ENCODE peak calls at places on chromosomes 5 and 9, in six cellular contexts. J, C, M, U, W and R are unnamed samples.

GRCh38 chr5:59789894-59790293 is 103.6 kb downstream of the PDE4D start:
- DNase-seq in J (no peak), W (no peak), M (no peak), C (no peak), U (no peak), R (no peak)

GRCh38 chr5:88868453-88869068 is 14.4 kb downstream of the MEF2C start:
- DNase-seq in U (no peak), M (no peak), C (no peak), J (no peak), W (no peak), R (no peak)

GRCh38 chr9:134505032-134505431 is 136.6 kb upstream of the COL5A1 start:
- DNase-seq in M (no peak), W (no peak), J (no peak), C (no peak), U (no peak), R (no peak)

GRCh38 chr9:137519553-137519952 is 30.6 kb downstream of the PNPLA7 start:
- DNase-seq in U (no peak), W (no peak), M (no peak), J (no peak), C (no peak), R (peak)

GRCh38 chr5:11497651-11498050 is 406.6 kb downstream of the CTNND2 start:
- DNase-seq in C (no peak), W (no peak), U (no peak), J (no peak), M (no peak), R (no peak)

GRCh38 chr9:135116371-135116770 is 28.9 kb downstream of the OLFM1 start:
- DNase-seq in C (no peak), J (no peak), M (no peak), U (no peak), W (no peak), R (no peak)

GRCh38 chr5:80259511-80260200 is 3.8 kb upstream of the SERINC5 start:
- DNase-seq in M (no peak), W (no peak), J (no peak), C (no peak), U (peak), R (no peak)

GRCh38 chr9:134099123-134099761 is 31.4 kb upstream of the BRD3 start:
- DNase-seq in W (peak), C (peak), J (peak), U (peak), M (peak), R (peak)

GRCh38 chr9:3285365-3286161 is 240.2 kb downstream of the RFX3 start:
- DNase-seq in M (no peak), W (no peak), J (no peak), U (no peak), C (no peak), R (no peak)

GRCh38 chr5:149267241-149267973 is 4.3 kb upstream of the AFAP1L1 start:
- DNase-seq in M (no peak), W (no peak), J (no peak), C (no peak), U (no peak), R (no peak)

GRCh38 chr5:139638736-139639618 is 9.2 kb upstream of the CXXC5 start:
- DNase-seq in M (no peak), U (peak), W (no peak), C (no peak), J (no peak), R (no peak)

GRCh38 chr5:158755221-158755620 is 344.5 kb downstream of the EBF1 start:
- DNase-seq in C (no peak), U (no peak), J (no peak), M (no peak), W (no peak), R (no peak)

GRCh38 chr9:35712762-35713400 is 19.1 kb downstream of the TLN1 start:
- DNase-seq in W (no peak), C (no peak), J (no peak), M (no peak), U (no peak), R (no peak)

GRCh38 chr5:57986746-57987145 is 473.1 kb downstream of the PLK2 start:
- DNase-seq in U (no peak), J (no peak), M (no peak), W (no peak), C (no peak), R (no peak)

GRCh38 chr9:81431662-81432061 is 257.7 kb downstream of the TLE1 start:
- DNase-seq in W (no peak), U (no peak), C (no peak), M (no peak), J (no peak), R (no peak)

GRCh38 chr5:134608555-134608954 is 24.1 kb downstream of the SAR1B start:
- DNase-seq in C (no peak), U (no peak), J (no peak), M (no peak), W (no peak), R (no peak)

GRCh38 chr5:218457-219289 is 553 bp downstream of the SDHA start:
- DNase-seq in J (peak), C (no peak), M (no peak), W (no peak), U (peak), R (no peak)

GRCh38 chr9:129301941-129302340 is 123.9 kb upstream of the IER5L start:
- DNase-seq in W (no peak), J (no peak), C (no peak), M (no peak), U (no peak), R (no peak)

GRCh38 chr5:5588386-5588785 is 165.9 kb downstream of the ICE1 start:
- DNase-seq in U (no peak), M (no peak), C (no peak), W (no peak), J (no peak), R (no peak)

GRCh38 chr5:134149571-134150303 is 27.0 kb downstream of the SKP1 start:
- DNase-seq in U (no peak), J (peak), W (no peak), C (no peak), M (no peak), R (no peak)

GRCh38 chr9:96382175-96382574 is 1.3 kb downstream of the SLC35D2 start:
- DNase-seq in J (peak), U (peak), M (no peak), C (no peak), W (no peak), R (no peak)

GRCh38 chr5:148937830-148938534 is 111.6 kb downstream of the ADRB2 start:
- DNase-seq in C (no peak), M (no peak), J (no peak), U (no peak), W (no peak), R (no peak)

GRCh38 chr5:87010736-87011135 is 256.9 kb upstream of the RASA1 start:
- DNase-seq in J (no peak), C (no peak), M (no peak), U (no peak), W (no peak), R (no peak)

GRCh38 chr5:165325201-165325600 is 1819.8 kb downstream of the MAT2B start:
- DNase-seq in W (no peak), C (no peak), J (no peak), U (no peak), M (no peak), R (no peak)

GRCh38 chr5:171852255-171852681 is 66.7 kb downstream of the SMIM23 start:
- DNase-seq in J (no peak), M (no peak), U (peak), C (no peak), W (no peak), R (no peak)

GRCh38 chr9:69324549-69325401 is at the start of gene ENTREP1:
- DNase-seq in C (no peak), J (no peak), W (no peak), U (no peak), M (no peak), R (peak)

GRCh38 chr5:168159425-168159824 is 132.0 kb upstream of the WWC1 start:
- DNase-seq in C (peak), M (no peak), U (no peak), J (no peak), W (no peak), R (no peak)

GRCh38 chr9:21789541-21790037 is 12.8 kb upstream of the MTAP start:
- DNase-seq in U (no peak), W (peak), J (peak), M (no peak), C (no peak), R (no peak)

GRCh38 chr9:137606005-137606601 is 617 bp downstream of the ARRDC1 start:
- DNase-seq in W (no peak), J (no peak), C (no peak), M (no peak), U (no peak), R (no peak)

GRCh38 chr5:62617943-62618342 is 39.3 kb downstream of the LRRC70 start:
- DNase-seq in W (no peak), U (no peak), M (no peak), C (no peak), J (no peak), R (no peak)

GRCh38 chr9:1231998-1232919 is 182.1 kb downstream of the DMRT2 start:
- DNase-seq in J (peak), M (no peak), U (no peak), W (no peak), C (no peak), R (no peak)
- TF ChIP-seq POLR2AphosphoS5 in J (no peak), M (no peak), U (no peak), W (no peak), C (no peak), R (no peak)

GRCh38 chr5:67509402-67509801 is 312.8 kb upstream of the CD180 start:
- DNase-seq in C (no peak), U (no peak), W (no peak), J (no peak), M (no peak), R (no peak)
- TF ChIP-seq TAF1 in C (no peak), U (no peak), W (no peak), J (no peak), M (no peak), R (no peak)

GRCh38 chr9:94780516-94780950 is 54.0 kb downstream of the AOPEP start:
- DNase-seq in C (no peak), U (peak), M (no peak), W (no peak), J (no peak), R (no peak)
- TF ChIP-seq POLR2A in C (no peak), U (no peak), M (no peak), W (no peak), J (no peak), R (no peak)

GRCh38 chr9:110256392-110257096 is at the start of gene TXN:
- DNase-seq in C (peak), M (peak), J (peak), U (peak), W (peak), R (peak)

GRCh38 chr9:110256142-110256391 is 240 bp downstream of the TXN start:
- DNase-seq in M (no peak), C (no peak), J (no peak), W (no peak), U (no peak), R (no peak)

GRCh38 chr9:110254500-110254899 is 1.8 kb downstream of the TXN start:
- DNase-seq in M (no peak), C (no peak), U (no peak), J (no peak), W (no peak), R (no peak)

GRCh38 chr9:110255064-110255416 is 1.3 kb downstream of the TXN start:
- DNase-seq in M (no peak), U (no peak), W (no peak), C (no peak), J (no peak), R (no peak)

DNA sequence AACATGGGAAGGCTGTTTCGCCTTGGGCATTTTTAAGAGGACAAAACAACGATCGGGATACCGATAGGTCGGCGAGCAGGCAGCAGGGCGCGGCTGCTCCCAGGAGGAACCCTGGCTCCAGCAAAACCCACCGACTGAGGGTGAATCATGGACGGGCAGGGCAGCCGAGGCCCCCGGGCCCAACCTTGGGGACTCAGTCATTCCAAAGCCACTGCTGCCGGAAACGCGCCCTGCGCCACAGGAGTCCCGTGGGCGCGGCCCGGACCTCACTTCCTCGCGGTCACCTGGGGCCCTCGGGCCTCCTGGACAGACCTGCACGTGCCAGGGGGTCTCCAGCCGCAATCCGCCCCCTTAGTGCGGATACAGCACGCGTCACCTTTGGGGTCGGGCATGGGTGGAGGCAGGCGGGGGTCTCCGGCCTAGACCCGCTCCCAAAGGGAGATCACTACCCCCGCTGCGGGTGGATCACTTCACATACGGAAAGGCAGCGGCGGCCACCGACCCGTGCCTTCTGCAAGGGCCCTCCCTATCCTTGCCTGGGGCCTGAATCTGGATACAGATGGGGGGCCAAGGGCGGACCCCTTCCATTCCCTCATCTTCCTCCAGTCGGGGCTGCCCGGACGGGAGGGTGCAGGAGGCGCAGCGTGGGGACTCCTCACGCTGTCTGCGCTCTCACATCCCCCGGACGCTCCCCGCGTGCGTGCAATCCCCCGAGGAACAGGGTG is 728 bp downstream of the TXN start:
- DNase-seq in U (peak), M (no peak), J (peak), W (no peak), C (peak), R (peak)
- TF ChIP-seq POLR2AphosphoS5 in U (peak), M (no peak), J (no peak), W (no peak), C (no peak), R (peak)

GRCh38 chr5:124698774-124699173 is 47.7 kb downstream of the ZNF608 start:
- DNase-seq in J (no peak), C (no peak), W (no peak), U (no peak), M (no peak), R (no peak)

GRCh38 chr5:124696898-124697297 is 49.5 kb downstream of the ZNF608 start:
- DNase-seq in M (no peak), C (no peak), U (no peak), W (no peak), J (no peak), R (no peak)

GRCh38 chr5:124697482-124697881 is 49.0 kb downstream of the ZNF608 start:
- DNase-seq in W (no peak), J (no peak), C (no peak), U (no peak), M (no peak), R (no peak)

GRCh38 chr5:124700333-124700732 is 46.1 kb downstream of the ZNF608 start:
- DNase-seq in W (no peak), J (no peak), U (no peak), C (no peak), M (no peak), R (no peak)

DNA sequence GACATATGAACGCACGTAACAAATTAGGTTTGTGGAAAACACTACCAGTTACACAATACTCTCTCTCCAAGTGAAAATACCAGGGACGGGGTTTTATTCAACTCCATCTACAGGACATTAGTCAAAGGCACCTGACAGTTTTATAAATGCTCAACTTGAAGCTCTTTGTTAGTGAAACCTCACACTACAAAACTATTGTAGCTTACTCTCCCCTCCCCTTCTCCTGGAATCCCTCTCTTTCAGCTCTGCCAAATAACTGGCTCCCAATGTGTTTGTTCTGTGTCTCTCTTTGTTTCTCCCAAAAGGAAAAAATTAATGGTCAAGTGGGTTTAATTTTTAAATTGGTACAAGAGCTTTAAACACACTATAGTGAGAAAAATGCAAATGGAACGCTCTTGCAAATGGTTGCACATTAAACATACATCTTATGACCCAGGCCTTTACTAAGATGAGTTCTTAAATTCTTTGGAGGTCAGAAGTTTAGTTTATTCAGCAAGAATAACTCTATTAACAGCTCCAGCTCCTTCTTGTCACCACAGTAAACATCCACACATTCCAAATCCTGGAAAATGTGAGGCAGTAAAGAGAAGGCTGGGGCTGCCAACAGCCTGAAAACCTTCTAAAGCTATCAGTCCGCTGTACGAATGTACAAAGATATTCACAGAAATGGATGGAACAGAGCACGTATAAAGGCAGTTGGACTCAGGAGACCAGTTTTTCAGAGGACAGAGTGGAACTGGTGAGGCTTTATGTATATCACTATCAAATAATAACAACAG is 48.3 kb downstream of the ZNF608 start:
- DNase-seq in J (no peak), W (no peak), U (no peak), C (no peak), M (no peak), R (no peak)
- TF ChIP-seq TAF1 in J (no peak), W (no peak), U (no peak), C (no peak), M (no peak), R (no peak)

GRCh38 chr9:88991066-88992030 is at the start of gene S1PR3:
- DNase-seq in W (no peak), C (no peak), J (no peak), M (no peak), U (peak), R (no peak)
- TF ChIP-seq POLR2A in W (no peak), C (no peak), J (no peak), M (no peak), U (no peak), R (no peak)